ENCODE peak calls at places on chromosome 12, in nine cellular contexts. F is transverse colon; W is testis; D is CD4-positive, CD25-positive, alpha-beta regulatory T cell; T is heart left ventricle; X is CD8-positive, alpha-beta T cell; E is iPS DF 6.9; L is adipocyte; H is right atrium auricular region. O is an unnamed sample.

GRCh38 chr12:45292486-45293195 is 76.7 kb downstream of the ANO6 start:
- DNase-seq in L (no peak), X (no peak), W (peak; percentile 48), H (no peak), F (peak; percentile 28), T (no peak), D (no peak), E (no peak), O (no peak)

GRCh38 chr12:108712164-108712924 is 19.0 kb downstream of the CORO1C start:
- DNase-seq in W (no peak), H (no peak), D (no peak), X (no peak), L (no peak), E (no peak), F (no peak), T (no peak), O (no peak)

GRCh38 chr12:132593938-132594358 is 16.4 kb downstream of the LRCOL1 start:
- DNase-seq in F (peak; percentile 95), D (peak; percentile 48), H (peak; percentile 79), L (peak; percentile 87), E (peak; percentile 81), X (no peak), W (peak; percentile 89), T (peak; percentile 98), O (peak; percentile 97)

GRCh38 chr12:65937181-65937641 is 112.9 kb downstream of the HMGA2 start:
- DNase-seq in E (no peak), X (no peak), T (no peak), D (no peak), H (no peak), F (no peak), W (no peak), L (no peak), O (no peak)

GRCh38 chr12:122437656-122438121 is 15.2 kb upstream of the CLIP1 start:
- DNase-seq in E (no peak), H (peak; percentile 73), W (peak; percentile 47), T (peak; percentile 74), X (no peak), D (no peak), F (peak; percentile 30), L (peak; percentile 41), O (no peak)

GRCh38 chr12:14356147-14356546 is 9.3 kb upstream of the ATF7IP start:
- DNase-seq in W (no peak), E (no peak), L (peak; percentile 14), H (no peak), T (no peak), X (no peak), D (no peak), F (no peak), O (no peak)

GRCh38 chr12:122022393-122023338 is 982 bp downstream of the BCL7A start:
- DNase-seq in L (peak; percentile 65), D (peak; percentile 35), W (no peak), X (no peak), E (no peak), F (no peak), H (no peak), T (no peak), O (no peak)

GRCh38 chr12:24909667-24910066 is 39.2 kb downstream of the BCAT1 start:
- DNase-seq in D (no peak), W (peak; percentile 36), H (peak; percentile 76), E (no peak), F (peak; percentile 23), L (peak; percentile 55), X (no peak), T (peak; percentile 47), O (no peak)

GRCh38 chr12:27696864-27697564 is 767 bp downstream of the REP15 start:
- DNase-seq in L (no peak), F (no peak), T (no peak), E (no peak), W (no peak), X (no peak), D (no peak), H (no peak), O (no peak)

GRCh38 chr12:27696293-27696652 is at the start of gene REP15:
- DNase-seq in H (no peak), T (no peak), E (no peak), L (no peak), W (no peak), D (no peak), X (no peak), F (no peak), O (no peak)

GRCh38 chr12:27693403-27693802 is 2.8 kb upstream of the REP15 start:
- DNase-seq in X (no peak), W (no peak), E (no peak), T (no peak), D (no peak), H (no peak), F (no peak), L (no peak), O (no peak)

DNA sequence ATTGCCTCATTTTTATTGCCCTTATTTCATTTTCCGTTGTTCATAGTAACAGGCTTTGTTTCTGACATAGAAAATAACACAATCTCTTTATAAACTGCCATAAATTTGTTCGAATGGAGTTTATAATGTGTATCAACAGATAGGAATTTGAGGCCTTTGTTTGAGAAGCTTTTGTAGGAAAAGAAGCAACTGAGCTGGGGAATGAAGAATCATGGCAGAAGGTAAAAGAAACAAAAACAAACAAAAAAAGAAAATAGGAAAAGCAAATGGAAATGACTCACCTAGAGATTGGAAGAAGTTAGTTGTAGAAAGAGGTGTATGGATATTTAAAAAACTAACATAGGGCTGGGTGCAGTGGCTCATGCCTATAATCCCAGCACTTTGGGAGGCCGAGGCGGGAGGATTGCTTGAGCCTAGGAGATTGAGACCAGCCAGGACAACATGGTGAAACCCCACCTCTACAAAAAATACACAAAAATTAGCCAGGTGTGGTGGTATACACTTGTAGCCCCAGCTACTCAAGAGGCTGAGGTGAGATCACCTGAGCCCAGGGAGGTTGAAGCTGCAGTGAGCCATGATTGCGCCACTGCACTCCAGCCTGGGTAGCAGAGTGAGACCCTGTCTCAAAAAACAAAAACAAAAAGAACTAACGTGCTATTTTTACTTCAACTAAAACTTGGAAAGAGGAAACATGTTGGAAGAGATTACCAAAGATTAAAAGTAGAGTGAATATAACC is 523 bp upstream of the REP15 start:
- DNase-seq in X (no peak), T (no peak), H (no peak), E (no peak), D (no peak), F (no peak), L (no peak), W (no peak), O (no peak)
- H3K36me3 ChIP-seq in X (no peaks in the 10 kb centered on the region), T (peaks cover 75% of the 10 kb centered on the region), H (peaks cover 44% of the 10 kb centered on the region), E (no peaks in the 10 kb centered on the region), D (no peaks in the 10 kb centered on the region), F (no peaks in the 10 kb centered on the region), L (peaks cover 44% of the 10 kb centered on the region), W (no peaks in the 10 kb centered on the region), O (peaks cover 23% of the 10 kb centered on the region)

DNA sequence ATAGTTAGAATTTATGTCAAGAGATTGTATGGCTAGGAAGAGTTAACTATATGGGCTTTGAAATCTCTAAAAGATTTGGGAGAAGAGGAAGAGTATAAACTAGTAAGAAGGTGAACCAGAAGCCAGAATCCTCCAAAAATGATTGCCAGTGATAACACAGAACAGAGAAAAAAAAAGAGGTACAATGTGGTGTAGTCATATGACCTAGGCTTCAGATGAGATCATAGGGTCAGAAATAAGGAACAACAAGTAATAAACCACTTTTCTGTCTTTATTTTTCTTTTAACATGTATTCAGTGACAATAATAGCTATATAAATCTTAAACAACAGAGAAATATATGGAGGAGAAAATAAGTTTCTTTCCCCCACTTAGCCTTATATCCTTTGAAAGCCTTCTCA is 1.9 kb upstream of the NECAP1 start:
- DNase-seq in H (no peak), W (no peak), D (no peak), L (no peak), X (no peak), E (no peak), T (no peak), F (no peak), O (no peak)
- H3K4me3 ChIP-seq in H (no peak overlapping the region), W (no peak overlapping the region), D (peak overlapping the region; percentile 21), L (no peak overlapping the region), X (no peak overlapping the region), E (no peak overlapping the region), T (no peak overlapping the region), F (no peak overlapping the region), O (no peak overlapping the region)

DNA sequence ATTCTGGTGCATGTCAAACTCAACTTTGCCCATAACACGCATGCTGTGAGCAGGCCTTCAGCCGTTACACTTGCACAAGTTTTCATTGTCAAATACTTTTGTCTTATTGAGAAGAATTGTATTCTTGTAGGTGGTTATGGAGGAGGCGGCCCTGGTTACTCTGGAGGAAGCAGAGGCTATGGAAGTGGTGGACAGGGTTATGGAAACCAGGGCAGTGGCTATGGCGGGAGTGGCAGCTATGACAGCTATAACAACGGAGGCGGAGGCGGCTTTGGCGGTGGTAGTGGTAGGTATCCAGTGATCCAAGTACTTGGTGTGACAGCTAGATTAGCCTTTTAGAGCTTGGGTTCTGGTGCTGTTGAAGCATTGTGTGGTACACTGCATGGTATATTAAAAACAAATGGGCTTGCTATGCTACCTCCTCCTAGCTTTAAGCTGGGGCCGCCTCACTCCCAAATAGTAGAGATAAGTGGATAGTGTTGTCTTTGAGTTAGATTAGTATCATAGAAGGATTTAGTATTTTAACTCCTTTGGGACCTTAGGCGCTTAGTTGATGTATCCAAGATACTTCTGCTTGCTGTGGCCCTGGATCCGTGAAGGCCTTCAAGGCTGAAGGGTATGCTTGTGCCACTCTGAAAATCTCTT is 2.5 kb downstream of the HNRNPA1 start:
- DNase-seq in W (no peak), X (no peak), D (no peak), F (peak; percentile 43), H (no peak), E (no peak), T (no peak), L (no peak), O (no peak)
- H3K36me3 ChIP-seq in W (no peaks in the 10 kb centered on the region), X (peaks cover 55% of the 10 kb centered on the region), D (peaks cover 57% of the 10 kb centered on the region), F (no peaks in the 10 kb centered on the region), H (peaks cover 68% of the 10 kb centered on the region), E (peaks cover 32% of the 10 kb centered on the region), T (peaks cover 68% of the 10 kb centered on the region), L (peaks cover 68% of the 10 kb centered on the region), O (peaks cover 87% of the 10 kb centered on the region)

GRCh38 chr12:85834378-85834777 is 1.8 kb downstream of the RASSF9 start:
- DNase-seq in D (no peak), T (no peak), H (no peak), L (peak; percentile 75), E (no peak), F (no peak), X (no peak), W (no peak), O (no peak)

GRCh38 chr12:85836716-85837100 is 499 bp upstream of the RASSF9 start:
- DNase-seq in X (no peak), L (no peak), W (no peak), T (no peak), E (no peak), F (no peak), H (no peak), D (no peak), O (no peak)

GRCh38 chr12:85833558-85833957 is 2.7 kb downstream of the RASSF9 start:
- DNase-seq in X (no peak), H (no peak), W (no peak), T (no peak), E (no peak), F (no peak), L (no peak), D (no peak), O (no peak)

GRCh38 chr12:85835810-85836715 is at the start of gene RASSF9:
- DNase-seq in F (peak; percentile 55), L (peak; percentile 91), W (peak; percentile 69), X (no peak), D (no peak), H (peak; percentile 70), E (no peak), T (peak; percentile 78), O (no peak)

DNA sequence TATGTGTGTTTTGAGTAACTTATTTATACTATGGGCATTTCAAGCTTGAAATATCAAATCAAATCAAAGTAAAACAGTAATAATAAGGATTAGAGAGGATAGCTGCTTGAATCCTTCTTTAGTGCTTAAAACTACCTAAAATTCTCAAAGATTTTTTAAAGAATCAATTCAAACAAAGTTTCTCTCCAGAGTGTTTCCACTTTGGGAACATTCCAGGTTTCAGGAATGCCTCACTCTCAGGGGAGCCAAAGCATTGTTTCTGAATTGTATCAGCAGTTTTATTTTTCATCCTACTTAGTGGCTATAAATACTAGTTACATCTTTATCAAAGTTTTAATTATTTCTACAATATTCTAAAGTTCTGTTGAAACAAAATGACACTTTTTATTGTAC is 796 bp downstream of the RASSF9 start:
- DNase-seq in F (no peak), X (no peak), D (no peak), T (no peak), W (no peak), H (no peak), E (no peak), L (peak; percentile 71), O (no peak)
- H3K4me3 ChIP-seq in F (peak overlapping the region; percentile 17), X (no peak overlapping the region), D (no peak overlapping the region), T (peak overlapping the region; percentile 30), W (peak overlapping the region; percentile 19), H (peak overlapping the region; percentile 41), E (no peak overlapping the region), L (peak overlapping the region; percentile 83), O (peak overlapping the region; percentile 21)